ENCODE peak calls at places on chromosomes 2 and 18, in four cellular contexts. Q is K562, D is A549, F is IMR-90. Y is an unnamed sample.

GRCh38 chr18:63317982-63318881 is 1.3 kb downstream of the BCL2 start:
- DNase-seq in F (no peak), Q (no peak), D (no peak), Y (no peak)

GRCh38 chr2:239265681-239266435 is 135.0 kb downstream of the HDAC4 start:
- DNase-seq in F (no peak), Q (no peak), D (no peak), Y (no peak)

GRCh38 chr2:148653437-148653836 is 8.9 kb downstream of the EPC2 start:
- DNase-seq in F (peak; percentile 30), D (no peak), Q (no peak), Y (no peak)

GRCh38 chr2:2325538-2325937 is 5.5 kb downstream of the MYT1L start:
- DNase-seq in D (no peak), Q (no peak), F (no peak), Y (no peak)

GRCh38 chr2:101307950-101308431 is 510 bp downstream of the RNF149 start:
- DNase-seq in F (no peak), Q (no peak), D (peak; percentile 15), Y (no peak)

GRCh38 chr2:28979041-28979440 is 2.1 kb upstream of the TOGARAM2 start:
- DNase-seq in F (no peak), Q (no peak), D (no peak), Y (no peak)

GRCh38 chr2:213084261-213084660 is 67.2 kb downstream of the IKZF2 start:
- DNase-seq in Q (no peak), D (no peak), F (no peak), Y (no peak)

GRCh38 chr2:101750688-101751087 is 53.2 kb downstream of the MAP4K4 start:
- DNase-seq in Q (no peak), F (no peak), D (no peak), Y (peak; percentile 56)

GRCh38 chr2:159982270-159982669 is 80.1 kb downstream of the PLA2R1 start:
- DNase-seq in F (peak; percentile 64), Q (no peak), D (peak; percentile 26), Y (no peak)

GRCh38 chr18:21682276-21683051 is 22.1 kb downstream of the ABHD3 start:
- DNase-seq in F (peak; percentile 67), D (no peak), Q (no peak), Y (no peak)

GRCh38 chr2:46716806-46717732 is 198.5 kb downstream of the MCFD2 start:
- DNase-seq in F (peak; percentile 44), Q (no peak), D (no peak), Y (no peak)

GRCh38 chr2:223771480-223771879 is 65.9 kb downstream of the AP1S3 start:
- DNase-seq in F (peak; percentile 7), D (no peak), Q (no peak), Y (no peak)

GRCh38 chr2:138423198-138423597 is 78.4 kb upstream of the SPOPL start:
- DNase-seq in Q (no peak), F (no peak), D (no peak), Y (no peak)

GRCh38 chr2:59804662-59805258 is 748.7 kb downstream of the BCL11A start:
- DNase-seq in D (no peak), Q (no peak), F (no peak), Y (no peak)

GRCh38 chr2:84856785-84857184 is 24.1 kb downstream of the TRABD2A start:
- DNase-seq in D (no peak), Q (no peak), F (no peak), Y (no peak)

GRCh38 chr2:85421706-85422457 is 3.4 kb downstream of the SH2D6 start:
- DNase-seq in F (no peak), Q (no peak), D (no peak), Y (no peak)

GRCh38 chr2:215383652-215384279 is 52.1 kb downstream of the FN1 start:
- DNase-seq in F (no peak), Q (no peak), D (no peak), Y (no peak)

GRCh38 chr2:237298323-237299118 is 115.4 kb downstream of the COL6A3 start:
- DNase-seq in Q (no peak), F (peak; percentile 58), D (peak; percentile 28), Y (peak; percentile 51)

GRCh38 chr2:105510761-105511669 is 112.2 kb upstream of the FHL2 start:
- DNase-seq in Q (no peak), D (peak; percentile 57), F (peak; percentile 50), Y (no peak)

GRCh38 chr18:36850527-36851201 is 21.7 kb downstream of the KIAA1328 start:
- DNase-seq in Q (no peak), D (peak; percentile 50), F (peak; percentile 96), Y (peak; percentile 13)

GRCh38 chr2:177332041-177332991 is 60.3 kb upstream of the AGPS start:
- DNase-seq in D (peak; percentile 69), F (peak; percentile 83), Q (peak; percentile 61), Y (peak; percentile 74)

GRCh38 chr2:144466637-144467036 is 53.3 kb downstream of the ZEB2 start:
- DNase-seq in D (no peak), F (no peak), Q (no peak), Y (no peak)

GRCh38 chr2:96174251-96175144 is 29.3 kb upstream of the DUSP2 start:
- DNase-seq in F (peak; percentile 51), D (peak; percentile 72), Q (peak; percentile 80), Y (peak; percentile 71)

GRCh38 chr18:55101458-55101824 is 142.2 kb upstream of the CCDC68 start:
- DNase-seq in Q (no peak), D (no peak), F (no peak), Y (no peak)

GRCh38 chr18:55105873-55106272 is 146.6 kb upstream of the CCDC68 start:
- DNase-seq in F (no peak), Q (no peak), D (no peak), Y (no peak)

GRCh38 chr18:55102958-55103456 is 143.7 kb upstream of the CCDC68 start:
- DNase-seq in Q (no peak), D (no peak), F (no peak), Y (no peak)

GRCh38 chr18:55100817-55101457 is 141.7 kb upstream of the CCDC68 start:
- DNase-seq in F (peak; percentile 54), D (peak; percentile 71), Q (no peak), Y (no peak)

DNA sequence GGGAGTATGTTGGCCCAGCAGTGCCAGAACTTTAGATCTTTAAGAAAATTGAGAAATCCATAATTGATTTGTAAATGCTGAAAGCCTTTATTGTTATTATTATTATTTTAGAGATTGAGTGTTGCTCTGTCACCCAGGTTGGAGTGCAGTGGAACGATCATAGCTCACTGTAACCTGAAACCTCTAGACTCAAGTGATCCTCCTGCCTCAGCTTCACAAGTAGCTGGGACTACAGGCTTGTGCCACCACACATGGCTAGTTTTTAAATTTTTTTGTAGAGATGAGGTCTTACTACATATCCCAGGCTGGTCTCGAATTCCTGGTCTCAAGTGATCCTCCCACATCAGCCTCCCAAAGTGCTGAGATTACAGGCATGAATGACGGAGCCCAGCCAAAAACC is 143.2 kb upstream of the CCDC68 start:
- DNase-seq in F (no peak), D (no peak), Q (no peak), Y (no peak)
- TF ChIP-seq MAZ in F (no peak), D (no peak), Q (no peak), Y (no peak)

DNA sequence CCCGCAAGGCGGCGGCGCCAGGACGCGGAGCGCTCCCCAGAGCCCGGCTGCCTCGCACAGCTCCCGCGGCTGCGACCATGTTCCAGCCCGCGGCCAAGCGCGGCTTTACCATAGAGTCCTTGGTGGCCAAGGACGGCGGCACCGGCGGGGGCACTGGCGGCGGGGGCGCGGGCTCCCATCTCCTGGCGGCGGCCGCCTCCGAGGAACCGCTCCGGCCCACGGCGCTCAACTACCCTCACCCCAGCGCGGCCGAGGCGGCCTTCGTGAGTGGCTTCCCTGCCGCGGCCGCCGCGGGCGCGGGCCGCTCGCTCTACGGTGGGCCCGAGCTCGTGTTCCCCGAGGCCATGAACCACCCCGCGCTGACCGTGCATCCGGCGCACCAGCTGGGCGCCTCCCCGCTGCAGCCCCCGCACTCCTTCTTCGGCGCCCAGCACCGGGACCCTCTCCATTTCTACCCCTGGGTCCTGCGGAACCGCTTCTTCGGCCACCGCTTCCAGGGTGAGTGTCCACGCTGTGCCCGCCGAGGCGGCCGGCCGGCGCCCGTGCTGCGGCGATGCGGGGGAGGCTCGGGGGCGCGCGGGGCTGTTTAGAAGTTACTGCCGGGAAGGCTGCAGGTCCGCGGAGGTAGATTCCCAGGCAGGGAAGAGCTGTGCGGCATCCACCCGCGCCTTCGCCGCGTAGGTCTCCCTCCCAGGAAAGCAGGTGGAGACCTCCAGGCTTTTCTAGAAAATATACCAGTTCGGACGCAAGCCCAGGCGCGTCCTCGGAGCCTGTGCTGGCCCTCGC is 749 bp downstream of the EMX1 start:
- DNase-seq in F (no peak), Q (no peak), D (no peak), Y (no peak)
- TF ChIP-seq RAD21 in F (no peak), Q (no peak), D (no peak), Y (no peak)

DNA sequence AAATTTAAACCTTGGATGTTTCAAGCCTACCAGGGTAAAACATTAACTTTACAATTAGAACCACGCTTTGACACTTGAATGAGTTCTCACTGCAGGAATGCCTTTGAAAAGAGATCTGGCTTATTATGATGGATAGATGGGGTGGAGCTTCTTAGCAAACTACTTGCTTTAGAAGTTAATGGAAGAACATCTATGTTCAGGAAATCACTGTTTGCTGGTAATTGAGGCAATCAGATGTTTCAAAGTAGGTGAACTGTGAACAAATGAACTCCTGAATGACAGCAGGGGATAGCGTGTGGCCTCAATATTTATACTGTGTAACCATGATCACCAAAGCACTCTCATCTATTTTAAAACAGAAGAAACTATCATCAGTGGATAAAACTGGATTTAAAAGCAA is 383.6 kb downstream of the PIK3C3 start:
- DNase-seq in D (no peak), F (no peak), Q (no peak), Y (peak; percentile 88)
- TF ChIP-seq MAZ in D (no peak), F (no peak), Q (no peak), Y (no peak)

DNA sequence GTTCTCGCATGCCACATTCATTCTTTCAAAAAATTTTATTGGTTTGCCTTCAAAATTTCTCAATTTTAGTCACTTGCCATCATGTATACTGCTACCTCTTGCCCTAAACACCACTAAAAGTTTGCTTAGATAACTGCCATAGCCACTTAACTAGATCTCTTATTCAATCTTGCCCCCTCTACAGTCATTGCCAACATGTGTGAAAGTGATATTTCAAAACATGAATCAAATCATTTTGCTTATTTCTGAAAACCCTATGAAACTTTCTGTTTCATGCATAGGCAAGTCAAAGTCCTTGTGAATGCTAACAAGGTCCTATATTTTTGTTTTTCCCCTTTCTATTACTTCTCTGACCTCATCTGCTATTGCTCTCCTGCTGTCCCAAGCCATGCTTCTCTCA is 397.1 kb downstream of the KCNJ3 start:
- DNase-seq in F (no peak), D (no peak), Q (no peak), Y (no peak)
- TF ChIP-seq RAD21 in F (no peak), D (no peak), Q (no peak), Y (no peak)

DNA sequence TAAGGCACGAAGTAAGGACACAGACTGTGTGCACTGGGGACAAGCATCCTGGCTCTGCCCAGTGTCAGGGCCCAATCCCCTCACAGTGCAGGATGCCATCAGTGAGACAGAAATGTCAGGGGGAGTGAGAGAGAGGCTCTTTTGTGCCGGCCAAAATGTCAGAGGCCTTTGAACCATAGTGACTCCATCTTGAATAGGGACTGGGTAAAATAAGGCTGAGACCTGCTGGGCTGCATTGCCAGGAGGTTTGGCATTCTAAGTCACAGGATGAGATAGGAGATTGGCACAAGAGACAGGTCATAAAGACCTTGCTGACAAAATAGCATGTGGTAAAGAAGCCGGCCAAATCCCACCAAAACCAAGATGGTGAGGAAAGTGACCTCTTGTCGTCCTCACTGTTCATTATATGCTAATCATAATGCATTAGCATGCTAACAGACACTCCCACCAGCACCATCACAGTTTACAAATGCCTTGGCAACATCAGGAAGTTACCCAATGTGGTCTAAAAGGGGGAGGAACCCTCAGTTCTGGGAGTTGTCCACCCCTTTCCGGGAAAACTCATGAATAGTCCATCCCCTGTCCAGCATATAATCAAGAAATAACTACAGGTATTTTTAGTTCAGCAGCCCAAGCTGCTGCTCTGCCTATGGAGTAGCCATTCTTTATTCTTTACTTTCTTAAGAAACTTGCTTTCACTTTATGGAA is 337.4 kb downstream of the LPIN1 start:
- DNase-seq in F (no peak), Q (no peak), D (no peak), Y (no peak)
- TF ChIP-seq MAZ in F (no peak), Q (no peak), D (no peak), Y (no peak)

GRCh38 chr2:171652411-171652775 is 34.9 kb upstream of the DYNC1I2 start:
- DNase-seq in D (no peak), F (no peak), Q (no peak), Y (no peak)
- TF ChIP-seq RAD21 in D (no peak), F (no peak), Q (no peak), Y (no peak)

Y was measured in HepG2.